ENCODE peak calls at places on chromosome 16, in six cellular contexts. H is tibial artery, O is endothelial cell, U is gastrocnemius medialis, T is ascending aorta, G is PC-9. X is an unnamed sample.

GRCh38 chr16:74029122-74029805 is 267.4 kb upstream of the PSMD7 start:
- DNase-seq in H (no peak), O (no peak), U (no peak), T (no peak), G (no peak), X (no peak)

GRCh38 chr16:10751291-10751697 is 7.7 kb downstream of the NUBP1 start:
- DNase-seq in H (no peak), O (no peak), U (no peak), T (no peak), G (no peak), X (peak; percentile 63)

GRCh38 chr16:74608944-74609343 is 2.0 kb upstream of the GLG1 start:
- DNase-seq in H (no peak), O (no peak), U (no peak), T (no peak), G (no peak), X (peak; percentile 15)

GRCh38 chr16:24525970-24526559 is 13.3 kb upstream of the RBBP6 start:
- DNase-seq in H (no peak), O (no peak), U (no peak), T (no peak), G (peak; percentile 39), X (no peak)

GRCh38 chr16:53937068-53937614 is 233.2 kb downstream of the FTO start:
- DNase-seq in H (no peak), O (no peak), U (no peak), T (no peak), G (no peak), X (no peak)

GRCh38 chr16:48596326-48596725 is 13.7 kb downstream of the N4BP1 start:
- DNase-seq in H (no peak), O (no peak), U (no peak), T (no peak), G (no peak), X (no peak)

GRCh38 chr16:12362482-12363458 is 386.2 kb downstream of the SNX29 start:
- DNase-seq in H (peak; percentile 61), O (no peak), U (peak; percentile 16), T (peak; percentile 69), G (no peak), X (no peak)

GRCh38 chr16:23072769-23073549 is 76.3 kb downstream of the USP31 start:
- DNase-seq in H (no peak), O (no peak), U (no peak), T (no peak), G (no peak), X (no peak)

GRCh38 chr16:72848759-72849664 is 198.9 kb downstream of the ZFHX3 start:
- DNase-seq in H (peak; percentile 85), O (no peak), U (peak; percentile 23), T (peak; percentile 97), G (peak; percentile 92), X (peak; percentile 96)

GRCh38 chr16:88597856-88598491 is 27.8 kb downstream of the ZC3H18 start:
- DNase-seq in H (no peak), O (no peak), U (no peak), T (no peak), G (no peak), X (no peak)

GRCh38 chr16:50273888-50274770 is 7.8 kb downstream of the ADCY7 start:
- DNase-seq in H (no peak), O (no peak), U (no peak), T (no peak), G (no peak), X (peak; percentile 68)

GRCh38 chr16:31508706-31509523 is 724 bp upstream of the RUSF1 start:
- DNase-seq in H (no peak), O (no peak), U (no peak), T (no peak), G (no peak), X (no peak)

GRCh38 chr16:583815-584591 is 5.9 kb upstream of the RAB40C start:
- DNase-seq in H (no peak), O (no peak), U (no peak), T (no peak), G (no peak), X (no peak)

GRCh38 chr16:87129771-87130170 is 187.4 kb downstream of the C16orf95 start:
- DNase-seq in H (no peak), O (no peak), U (no peak), T (peak; percentile 64), G (no peak), X (peak; percentile 79)

GRCh38 chr16:2213817-2214720 is 571 bp downstream of the PGP start:
- DNase-seq in H (no peak), O (no peak), U (no peak), T (no peak), G (no peak), X (no peak)

GRCh38 chr16:88764080-88764479 is 20.9 kb downstream of the PIEZO1 start:
- DNase-seq in H (no peak), O (no peak), U (no peak), T (no peak), G (no peak), X (no peak)

GRCh38 chr16:73605309-73605708 is 557.4 kb upstream of the ZFHX3 start:
- DNase-seq in H (no peak), O (no peak), U (no peak), T (no peak), G (no peak), X (no peak)

GRCh38 chr16:14559809-14560227 is 70.2 kb downstream of the PARN start:
- DNase-seq in H (peak; percentile 54), O (no peak), U (no peak), T (no peak), G (no peak), X (no peak)

GRCh38 chr16:75860654-75861053 is 134.4 kb upstream of the CPHXL start:
- DNase-seq in H (no peak), O (no peak), U (no peak), T (no peak), G (no peak), X (no peak)

GRCh38 chr16:62891-63290 is 9.3 kb downstream of the SNRNP25 start:
- DNase-seq in H (no peak), O (no peak), U (no peak), T (no peak), G (no peak), X (no peak)

GRCh38 chr16:22424161-22424937 is 49.9 kb upstream of the CDR2 start:
- DNase-seq in H (peak; percentile 52), O (no peak), U (peak; percentile 67), T (peak; percentile 90), G (no peak), X (peak; percentile 43)

GRCh38 chr16:30491744-30492308 is 19.3 kb downstream of the ITGAL start:
- DNase-seq in H (no peak), O (no peak), U (no peak), T (no peak), G (peak; percentile 86), X (no peak)
- TF ChIP-seq CTCF in H (no peak), O (no peak), U (no peak), T (no peak), G (no peak), X (peak; percentile 28)

GRCh38 chr16:9138021-9138680 is 46.7 kb downstream of the HAPSTR1 start:
- DNase-seq in H (no peak), O (no peak), U (no peak), T (no peak), G (no peak), X (peak; percentile 69)

GRCh38 chr16:9136596-9136995 is 45.2 kb downstream of the HAPSTR1 start:
- DNase-seq in H (no peak), O (no peak), U (no peak), T (peak; percentile 42), G (no peak), X (peak; percentile 63)

GRCh38 chr16:9135797-9136196 is 44.4 kb downstream of the HAPSTR1 start:
- DNase-seq in H (no peak), O (no peak), U (no peak), T (peak; percentile 42), G (no peak), X (peak; percentile 49)

GRCh38 chr16:9134306-9134705 is 42.9 kb downstream of the HAPSTR1 start:
- DNase-seq in H (no peak), O (no peak), U (no peak), T (peak; percentile 39), G (no peak), X (peak; percentile 4)

GRCh38 chr16:9134739-9135138 is 43.3 kb downstream of the HAPSTR1 start:
- DNase-seq in H (no peak), O (peak; percentile 60), U (no peak), T (peak; percentile 65), G (peak; percentile 78), X (peak; percentile 61)
- TF ChIP-seq CTCF in H (peak; percentile 42), O (peak; percentile 16), U (peak; percentile 46), T (peak; percentile 50), G (peak; percentile 78), X (peak; percentile 80)

GRCh38 chr16:56405977-56406376 is 19.4 kb downstream of the AMFR start:
- DNase-seq in H (no peak), O (no peak), U (no peak), T (no peak), G (no peak), X (no peak)

GRCh38 chr16:56399492-56399891 is 25.9 kb downstream of the AMFR start:
- DNase-seq in H (no peak), O (no peak), U (no peak), T (no peak), G (no peak), X (no peak)

GRCh38 chr16:56399047-56399446 is 26.3 kb downstream of the AMFR start:
- DNase-seq in H (no peak), O (no peak), U (no peak), T (no peak), G (no peak), X (no peak)

GRCh38 chr16:56400458-56400857 is 24.9 kb downstream of the AMFR start:
- DNase-seq in H (no peak), O (no peak), U (no peak), T (no peak), G (no peak), X (no peak)

GRCh38 chr16:56401482-56401881 is 23.9 kb downstream of the AMFR start:
- DNase-seq in H (no peak), O (peak; percentile 31), U (peak; percentile 61), T (no peak), G (no peak), X (no peak)
- TF ChIP-seq CTCF in H (no peak), O (peak; percentile 13), U (peak; percentile 33), T (no peak), G (peak; percentile 50), X (peak; percentile 44)

DNA sequence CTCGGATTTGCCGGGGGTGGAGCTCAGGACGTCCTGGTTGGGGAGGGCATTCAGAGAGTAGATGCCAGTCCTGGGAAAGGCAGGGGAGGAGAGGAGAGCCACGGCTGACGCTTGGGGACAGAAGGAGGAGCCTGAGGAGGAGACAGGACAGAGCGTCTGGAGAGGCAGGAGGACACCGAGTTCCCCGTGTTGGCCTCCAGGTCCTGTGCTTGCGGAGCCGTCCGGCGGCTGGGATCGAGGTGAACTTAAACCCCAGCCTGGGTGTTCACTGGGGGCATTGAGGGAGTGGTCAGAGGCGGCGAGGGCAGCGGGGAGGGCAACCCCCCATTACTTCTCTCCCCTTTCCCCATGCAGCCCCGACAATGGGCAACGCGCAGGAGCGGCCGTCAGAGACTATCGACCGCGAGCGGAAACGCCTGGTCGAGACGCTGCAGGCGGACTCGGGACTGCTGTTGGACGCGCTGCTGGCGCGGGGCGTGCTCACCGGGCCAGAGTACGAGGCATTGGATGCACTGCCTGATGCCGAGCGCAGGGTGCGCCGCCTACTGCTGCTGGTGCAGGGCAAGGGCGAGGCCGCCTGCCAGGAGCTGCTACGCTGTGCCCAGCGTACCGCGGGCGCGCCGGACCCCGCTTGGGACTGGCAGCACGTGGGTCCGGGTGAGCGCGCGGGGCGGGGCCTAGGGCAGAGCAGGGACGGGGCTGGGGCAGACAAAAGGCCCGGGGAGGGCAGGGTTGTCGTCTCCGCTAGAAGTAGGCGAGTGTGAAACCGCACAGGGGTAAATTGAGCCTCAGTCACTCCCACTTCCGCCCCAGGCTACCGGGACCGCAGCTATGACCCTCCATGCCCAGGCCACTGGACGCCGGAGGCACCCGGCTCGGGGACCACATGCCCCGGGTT is 3.7 kb downstream of the NOL3 start:
- DNase-seq in H (peak; percentile 91), O (peak; percentile 70), U (peak; percentile 89), T (peak; percentile 96), G (peak; percentile 93), X (peak; percentile 97)
- TF ChIP-seq CTCF in H (peak; percentile 23), O (peak; percentile 25), U (peak; percentile 38), T (peak; percentile 48), G (no peak), X (peak; percentile 70)